ENCODE peak calls at places on chromosome 11, in five cellular contexts. One of them, this sample, is unnamed.

GRCh38 chr11:75344186-75344585 is 7.3 kb downstream of the ARRB1 start:
- DNase-seq in stimulated activated CD4-positive, alpha-beta T cell treated with anti-CD3 and anti-CD28 coated beads, Interleukin-2, amount 100 ng/mL, for 48 hours: no peak
- DNase-seq in stimulated activated naive CD4-positive, alpha-beta T cell: no peak
- DNase-seq in CD4-positive, alpha-beta T cell: no peak
- DNase-seq in stimulated activated CD8-positive, alpha-beta memory T cell treated with anti-CD3 and anti-CD28 coated beads, Interleukin-7, amount 100 ng/mL, for 4 hours: no peak
- DNase-seq in this sample: no peak

GRCh38 chr11:2471804-2472096 is 26.9 kb downstream of the KCNQ1 start:
- DNase-seq in stimulated activated CD4-positive, alpha-beta T cell treated with anti-CD3 and anti-CD28 coated beads, Interleukin-2, amount 100 ng/mL, for 48 hours: no peak
- DNase-seq in stimulated activated naive CD4-positive, alpha-beta T cell: no peak
- DNase-seq in CD4-positive, alpha-beta T cell: no peak
- DNase-seq in stimulated activated CD8-positive, alpha-beta memory T cell treated with anti-CD3 and anti-CD28 coated beads, Interleukin-7, amount 100 ng/mL, for 4 hours: no peak
- DNase-seq in this sample: no peak

GRCh38 chr11:10973416-10973815 is 115.6 kb upstream of the ZBED5 start:
- DNase-seq in stimulated activated CD4-positive, alpha-beta T cell treated with anti-CD3 and anti-CD28 coated beads, Interleukin-2, amount 100 ng/mL, for 48 hours: no peak
- DNase-seq in stimulated activated naive CD4-positive, alpha-beta T cell: no peak
- DNase-seq in CD4-positive, alpha-beta T cell: no peak
- DNase-seq in stimulated activated CD8-positive, alpha-beta memory T cell treated with anti-CD3 and anti-CD28 coated beads, Interleukin-7, amount 100 ng/mL, for 4 hours: no peak
- DNase-seq in this sample: no peak

GRCh38 chr11:2376751-2377451 is at the start of gene CD81:
- DNase-seq in stimulated activated CD4-positive, alpha-beta T cell treated with anti-CD3 and anti-CD28 coated beads, Interleukin-2, amount 100 ng/mL, for 48 hours: peak; percentile 50
- DNase-seq in stimulated activated naive CD4-positive, alpha-beta T cell: peak; percentile 56
- DNase-seq in CD4-positive, alpha-beta T cell: peak; percentile 71
- DNase-seq in stimulated activated CD8-positive, alpha-beta memory T cell treated with anti-CD3 and anti-CD28 coated beads, Interleukin-7, amount 100 ng/mL, for 4 hours: peak; percentile 59
- DNase-seq in this sample: peak; percentile 58

GRCh38 chr11:91730071-91730470 is 494.5 kb upstream of the FAT3 start:
- DNase-seq in stimulated activated CD4-positive, alpha-beta T cell treated with anti-CD3 and anti-CD28 coated beads, Interleukin-2, amount 100 ng/mL, for 48 hours: no peak
- DNase-seq in stimulated activated naive CD4-positive, alpha-beta T cell: no peak
- DNase-seq in CD4-positive, alpha-beta T cell: no peak
- DNase-seq in stimulated activated CD8-positive, alpha-beta memory T cell treated with anti-CD3 and anti-CD28 coated beads, Interleukin-7, amount 100 ng/mL, for 4 hours: no peak
- DNase-seq in this sample: no peak

GRCh38 chr11:97570636-97571035 is 1180.8 kb downstream of the JRKL start:
- DNase-seq in stimulated activated CD4-positive, alpha-beta T cell treated with anti-CD3 and anti-CD28 coated beads, Interleukin-2, amount 100 ng/mL, for 48 hours: no peak
- DNase-seq in stimulated activated naive CD4-positive, alpha-beta T cell: no peak
- DNase-seq in CD4-positive, alpha-beta T cell: no peak
- DNase-seq in stimulated activated CD8-positive, alpha-beta memory T cell treated with anti-CD3 and anti-CD28 coated beads, Interleukin-7, amount 100 ng/mL, for 4 hours: no peak
- DNase-seq in this sample: no peak

GRCh38 chr11:95790933-95791247 is 592 bp downstream of the CEP57 start:
- DNase-seq in stimulated activated CD4-positive, alpha-beta T cell treated with anti-CD3 and anti-CD28 coated beads, Interleukin-2, amount 100 ng/mL, for 48 hours: peak; percentile 35
- DNase-seq in stimulated activated naive CD4-positive, alpha-beta T cell: peak; percentile 43
- DNase-seq in CD4-positive, alpha-beta T cell: peak; percentile 15
- DNase-seq in stimulated activated CD8-positive, alpha-beta memory T cell treated with anti-CD3 and anti-CD28 coated beads, Interleukin-7, amount 100 ng/mL, for 4 hours: peak; percentile 12
- DNase-seq in this sample: peak; percentile 25

GRCh38 chr11:2120359-2121100 is 18.7 kb downstream of the IGF2 start:
- DNase-seq in stimulated activated CD4-positive, alpha-beta T cell treated with anti-CD3 and anti-CD28 coated beads, Interleukin-2, amount 100 ng/mL, for 48 hours: no peak
- DNase-seq in stimulated activated naive CD4-positive, alpha-beta T cell: no peak
- DNase-seq in CD4-positive, alpha-beta T cell: no peak
- DNase-seq in stimulated activated CD8-positive, alpha-beta memory T cell treated with anti-CD3 and anti-CD28 coated beads, Interleukin-7, amount 100 ng/mL, for 4 hours: no peak
- DNase-seq in this sample: no peak

GRCh38 chr11:44994753-44995152 is 44.1 kb upstream of the TP53I11 start:
- DNase-seq in stimulated activated CD4-positive, alpha-beta T cell treated with anti-CD3 and anti-CD28 coated beads, Interleukin-2, amount 100 ng/mL, for 48 hours: no peak
- DNase-seq in stimulated activated naive CD4-positive, alpha-beta T cell: no peak
- DNase-seq in CD4-positive, alpha-beta T cell: no peak
- DNase-seq in stimulated activated CD8-positive, alpha-beta memory T cell treated with anti-CD3 and anti-CD28 coated beads, Interleukin-7, amount 100 ng/mL, for 4 hours: no peak
- DNase-seq in this sample: no peak

GRCh38 chr11:65290448-65291165 is 24.1 kb upstream of the CDC42EP2 start:
- DNase-seq in stimulated activated CD4-positive, alpha-beta T cell treated with anti-CD3 and anti-CD28 coated beads, Interleukin-2, amount 100 ng/mL, for 48 hours: no peak
- DNase-seq in stimulated activated naive CD4-positive, alpha-beta T cell: no peak
- DNase-seq in CD4-positive, alpha-beta T cell: no peak
- DNase-seq in stimulated activated CD8-positive, alpha-beta memory T cell treated with anti-CD3 and anti-CD28 coated beads, Interleukin-7, amount 100 ng/mL, for 4 hours: no peak
- DNase-seq in this sample: no peak